ENCODE peak calls at places on chromosomes 11 and 22, in eight cellular contexts. K is anterior cingulate cortex, A is fibroblast of the aortic adventitia, D is T-helper 2 cell, U is glutamatergic neuron, O is T47D, Y is epithelial cell of prostate, Q is iris pigment epithelial cell. B is an unnamed sample.

GRCh38 chr22:24741357-24741756 is 33.2 kb downstream of the PIWIL3 start:
- DNase-seq in K (no peak), A (no peak), D (no peak), U (no peak), O (no peak), Y (no peak), Q (no peak), B (no peak)

GRCh38 chr11:1863352-1864215 is 10.7 kb downstream of the LSP1 start:
- DNase-seq in K (no peak), A (peak), D (no peak), U (peak), O (peak), Y (peak), Q (peak), B (peak)

GRCh38 chr11:69513663-69514062 is 32.2 kb downstream of the LINC01488 start:
- DNase-seq in K (no peak), A (no peak), D (no peak), U (no peak), O (no peak), Y (no peak), Q (no peak), B (no peak)

GRCh38 chr22:42069801-42070516 is 653 bp downstream of the NAGA start:
- DNase-seq in K (no peak), A (no peak), D (no peak), U (no peak), O (peak), Y (no peak), Q (no peak), B (no peak)

GRCh38 chr22:31586137-31586920 is 75.7 kb downstream of the PISD start:
- DNase-seq in K (no peak), A (peak), D (no peak), U (no peak), O (peak), Y (no peak), Q (peak), B (no peak)

GRCh38 chr11:60870276-60870675 is 2.9 kb downstream of the ZP1 start:
- DNase-seq in K (no peak), A (no peak), D (no peak), U (no peak), O (no peak), Y (no peak), Q (no peak), B (no peak)

GRCh38 chr11:101862410-101863233 is 52.2 kb upstream of the CEP126 start:
- DNase-seq in K (no peak), A (peak), D (no peak), U (peak), O (peak), Y (no peak), Q (peak), B (peak)

GRCh38 chr11:82521427-82521826 is 212.2 kb downstream of the FAM181B start:
- DNase-seq in K (no peak), A (no peak), D (no peak), U (no peak), O (no peak), Y (no peak), Q (no peak), B (no peak)

GRCh38 chr11:78595431-78596130 is 20.9 kb upstream of the NARS2 start:
- DNase-seq in K (no peak), A (no peak), D (no peak), U (no peak), O (no peak), Y (no peak), Q (no peak), B (no peak)

GRCh38 chr22:39559456-39560105 is 11.0 kb upstream of the CACNA1I start:
- DNase-seq in K (no peak), A (no peak), D (no peak), U (peak), O (peak), Y (no peak), Q (no peak), B (no peak)

GRCh38 chr22:25148149-25148691 is 51.4 kb upstream of the CRYBB3 start:
- DNase-seq in K (no peak), A (no peak), D (no peak), U (no peak), O (no peak), Y (no peak), Q (no peak), B (no peak)

GRCh38 chr11:119831011-119831410 is 102.0 kb upstream of the NECTIN1 start:
- DNase-seq in K (no peak), A (no peak), D (no peak), U (peak), O (no peak), Y (no peak), Q (no peak), B (no peak)

GRCh38 chr11:931385-931784 is 5.7 kb downstream of the AP2A2 start:
- DNase-seq in K (no peak), A (peak), D (no peak), U (no peak), O (no peak), Y (no peak), Q (no peak), B (no peak)

GRCh38 chr11:47691979-47692378 is 23.2 kb downstream of the AGBL2 start:
- DNase-seq in K (no peak), A (no peak), D (no peak), U (no peak), O (no peak), Y (no peak), Q (no peak), B (no peak)

GRCh38 chr11:108221401-108221800 is 1.0 kb downstream of the NPAT start:
- DNase-seq in K (no peak), A (peak), D (no peak), U (no peak), O (peak), Y (no peak), Q (peak), B (peak)

GRCh38 chr22:50683994-50684371 is 11.4 kb downstream of the SHANK3 start:
- DNase-seq in K (no peak), A (no peak), D (no peak), U (peak), O (no peak), Y (no peak), Q (no peak), B (peak)

GRCh38 chr11:70141490-70142014 is 61.5 kb upstream of the FADD start:
- DNase-seq in K (no peak), A (no peak), D (no peak), U (no peak), O (no peak), Y (no peak), Q (no peak), B (no peak)

GRCh38 chr11:119509969-119510401 is 87.0 kb upstream of the THY1 start:
- DNase-seq in K (no peak), A (peak), D (no peak), U (no peak), O (no peak), Y (peak), Q (peak), B (peak)

GRCh38 chr11:124194696-124195418 is 11.7 kb downstream of the OR10D3 start:
- DNase-seq in K (no peak), A (peak), D (no peak), U (peak), O (peak), Y (no peak), Q (peak), B (peak)

GRCh38 chr11:83823461-83824025 is 537.4 kb upstream of the CCDC90B start:
- DNase-seq in K (no peak), A (no peak), D (no peak), U (no peak), O (no peak), Y (no peak), Q (peak), B (no peak)

GRCh38 chr11:27227744-27228143 is 135.3 kb downstream of the CCDC34 start:
- DNase-seq in K (no peak), A (no peak), D (no peak), U (no peak), O (no peak), Y (no peak), Q (no peak), B (no peak)

GRCh38 chr11:6629892-6630631 is 10.8 kb upstream of the TPP1 start:
- DNase-seq in K (no peak), A (no peak), D (no peak), U (no peak), O (no peak), Y (no peak), Q (no peak), B (no peak)

GRCh38 chr22:19098157-19098556 is 24.1 kb downstream of the DGCR2 start:
- DNase-seq in K (no peak), A (no peak), D (no peak), U (no peak), O (no peak), Y (no peak), Q (no peak), B (no peak)

GRCh38 chr11:87851234-87851633 is 324.0 kb downstream of the RAB38 start:
- DNase-seq in K (no peak), A (peak), D (no peak), U (no peak), O (no peak), Y (no peak), Q (peak), B (peak)

GRCh38 chr11:8906629-8907028 is 4.4 kb upstream of the AKIP1 start:
- DNase-seq in K (no peak), A (peak), D (no peak), U (no peak), O (no peak), Y (peak), Q (peak), B (peak)

GRCh38 chr11:92826136-92826535 is 143.3 kb upstream of the MTNR1B start:
- DNase-seq in K (no peak), A (no peak), D (no peak), U (no peak), O (no peak), Y (peak), Q (peak), B (peak)

GRCh38 chr11:124536520-124536919 is 6.9 kb downstream of the OR8B12 start:
- DNase-seq in K (no peak), A (peak), D (no peak), U (no peak), O (peak), Y (peak), Q (peak), B (peak)

GRCh38 chr11:6979365-6979764 is 40.8 kb downstream of the ZNF214 start:
- DNase-seq in K (no peak), A (peak), D (no peak), U (no peak), O (no peak), Y (no peak), Q (peak), B (no peak)

GRCh38 chr11:723120-723883 is 17.3 kb downstream of the EPS8L2 start:
- DNase-seq in K (no peak), A (peak), D (no peak), U (no peak), O (peak), Y (no peak), Q (peak), B (no peak)

GRCh38 chr11:1310315-1310687 is 869 bp upstream of the TOLLIP start:
- DNase-seq in K (no peak), A (peak), D (no peak), U (no peak), O (no peak), Y (no peak), Q (no peak), B (no peak)

GRCh38 chr22:26139320-26139719 is 29.9 kb upstream of the SEZ6L start:
- DNase-seq in K (peak), A (no peak), D (no peak), U (no peak), O (peak), Y (no peak), Q (no peak), B (no peak)

GRCh38 chr22:24875862-24876506 is 70.0 kb downstream of the SGSM1 start:
- DNase-seq in K (no peak), A (peak), D (no peak), U (no peak), O (peak), Y (no peak), Q (peak), B (no peak)

GRCh38 chr11:21537980-21538379 is 654.9 kb upstream of the ANO5 start:
- DNase-seq in K (no peak), A (no peak), D (no peak), U (no peak), O (no peak), Y (no peak), Q (no peak), B (no peak)

GRCh38 chr11:46912526-46913150 is 5.7 kb downstream of the LRP4 start:
- DNase-seq in K (no peak), A (no peak), D (no peak), U (peak), O (no peak), Y (no peak), Q (no peak), B (no peak)

B was measured in foreskin keratinocyte.